ENCODE peak calls at places on chromosomes 16 and 17, in four cellular contexts. One of them, this sample, is unnamed.

GRCh38 chr17:36928450-36929125 is 8.7 kb upstream of the LHX1 start:
- DNase-seq in HCT116: no peak
- DNase-seq in H1: no peak
- DNase-seq in HepG2: no peak
- DNase-seq in this sample: no peak

GRCh38 chr16:11102523-11102898 is 153.5 kb downstream of the SOCS1 start:
- DNase-seq in HepG2: no peak
- DNase-seq in H1: no peak
- DNase-seq in HCT116: no peak
- DNase-seq in this sample: no peak

GRCh38 chr16:75206749-75207451 is at the start of gene CTRB2:
- DNase-seq in HepG2: no peak
- DNase-seq in HCT116: no peak
- DNase-seq in H1: no peak
- DNase-seq in this sample: no peak

GRCh38 chr17:72445055-72445991 is 324.5 kb downstream of the SOX9 start:
- DNase-seq in H1: no peak
- DNase-seq in HCT116: no peak
- DNase-seq in HepG2: peak; percentile 84
- DNase-seq in this sample: no peak

GRCh38 chr16:8855051-8855786 is 13.6 kb downstream of the CARHSP1 start:
- DNase-seq in HCT116: no peak
- DNase-seq in HepG2: no peak
- DNase-seq in H1: peak; percentile 61
- DNase-seq in this sample: no peak

GRCh38 chr16:67865318-67865717 is 7.5 kb upstream of the EDC4 start:
- DNase-seq in HepG2: peak; percentile 68
- DNase-seq in HCT116: no peak
- DNase-seq in H1: no peak
- DNase-seq in this sample: no peak

GRCh38 chr17:37713028-37713431 is 31.8 kb downstream of the HNF1B start:
- DNase-seq in HepG2: peak; percentile 67
- DNase-seq in H1: no peak
- DNase-seq in HCT116: no peak
- DNase-seq in this sample: no peak

GRCh38 chr17:77846531-77847085 is 111.9 kb upstream of the TNRC6C start:
- DNase-seq in HepG2: no peak
- DNase-seq in H1: no peak
- DNase-seq in HCT116: no peak
- DNase-seq in this sample: no peak

GRCh38 chr16:64826374-64826773 is 295.5 kb downstream of the CDH11 start:
- DNase-seq in HCT116: no peak
- DNase-seq in HepG2: no peak
- DNase-seq in H1: no peak
- DNase-seq in this sample: no peak

GRCh38 chr17:80219777-80220708 is at the start of the genes SGSH and SLC26A11:
- DNase-seq in HepG2: peak; percentile 59
- DNase-seq in HCT116: peak; percentile 13
- DNase-seq in H1: peak; percentile 92
- DNase-seq in this sample: no peak

GRCh38 chr16:87333101-87333500 is 15.9 kb upstream of the C16orf95 start:
- DNase-seq in HepG2: no peak
- DNase-seq in H1: no peak
- DNase-seq in HCT116: no peak
- DNase-seq in this sample: no peak
- TF ChIP-seq JUND in HepG2: no peak
- TF ChIP-seq JUND in H1: no peak
- TF ChIP-seq JUND in HCT116: no peak
- TF ChIP-seq JUND in this sample: no peak

DNA sequence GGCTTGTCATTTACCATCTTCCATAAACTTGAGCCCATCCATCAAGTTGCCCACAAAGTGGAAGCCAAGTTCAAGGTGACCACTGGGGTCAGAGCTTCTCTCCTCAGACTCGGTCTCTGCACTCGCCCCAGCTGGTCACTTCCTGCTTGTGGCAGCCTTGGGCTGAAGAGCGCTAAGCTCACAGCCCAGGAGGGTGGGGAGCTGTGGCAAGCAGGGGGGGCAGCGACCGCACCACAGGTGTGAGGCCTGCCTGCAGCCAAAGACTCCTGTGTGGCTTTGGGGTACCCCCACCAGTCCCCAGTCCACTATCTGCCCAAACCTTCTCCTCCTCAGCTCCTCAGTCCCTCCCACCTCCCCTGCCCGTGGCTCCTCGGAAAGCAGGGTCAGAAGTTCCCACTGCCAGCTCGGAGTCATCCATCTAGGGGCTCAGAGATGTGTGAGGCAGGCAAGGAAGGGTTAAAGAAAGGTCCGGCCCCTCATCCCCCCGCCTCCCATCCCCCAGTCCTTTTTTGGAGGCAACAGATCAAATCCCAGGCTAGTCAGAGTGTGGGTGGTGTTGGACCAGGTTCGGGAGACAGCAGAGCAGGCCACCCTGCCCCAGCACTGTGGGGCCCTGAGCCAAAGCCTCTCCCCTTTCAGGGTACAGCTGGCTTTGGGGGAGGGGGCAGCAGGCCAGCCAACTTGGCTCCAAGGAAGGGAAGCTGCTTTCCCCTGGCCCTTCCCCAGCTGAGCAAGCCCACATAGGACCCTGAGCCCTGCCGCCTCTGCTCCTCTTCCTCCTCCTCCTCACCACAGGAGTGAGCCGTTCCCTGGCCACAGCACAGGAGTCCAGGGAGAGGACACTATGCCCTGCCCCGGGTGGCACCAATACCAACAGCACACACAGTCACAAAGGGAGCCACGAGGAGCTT is 3.2 kb downstream of the CSF3 start:
- DNase-seq in H1: peak; percentile 76
- DNase-seq in HepG2: no peak
- DNase-seq in HCT116: no peak
- DNase-seq in this sample: no peak
- TF ChIP-seq POLR2A in H1: no peak
- TF ChIP-seq POLR2A in HepG2: no peak
- TF ChIP-seq POLR2A in HCT116: no peak
- TF ChIP-seq POLR2A in this sample: no peak

GRCh38 chr17:15920758-15921239 is 24.1 kb upstream of the ADORA2B start:
- DNase-seq in HepG2: peak; percentile 77
- DNase-seq in HCT116: peak; percentile 60
- DNase-seq in H1: no peak
- DNase-seq in this sample: no peak
- TF ChIP-seq JUND in HepG2: peak; percentile 89
- TF ChIP-seq JUND in HCT116: peak; percentile 83
- TF ChIP-seq JUND in H1: peak; percentile 68
- TF ChIP-seq JUND in this sample: no peak

GRCh38 chr17:21165922-21166598 is 39.3 kb downstream of the DHRS7B start:
- DNase-seq in H1: no peak
- DNase-seq in HCT116: no peak
- DNase-seq in HepG2: no peak
- DNase-seq in this sample: no peak
- TF ChIP-seq POLR2A in H1: no peak
- TF ChIP-seq POLR2A in HCT116: no peak
- TF ChIP-seq POLR2A in HepG2: no peak
- TF ChIP-seq POLR2A in this sample: no peak

DNA sequence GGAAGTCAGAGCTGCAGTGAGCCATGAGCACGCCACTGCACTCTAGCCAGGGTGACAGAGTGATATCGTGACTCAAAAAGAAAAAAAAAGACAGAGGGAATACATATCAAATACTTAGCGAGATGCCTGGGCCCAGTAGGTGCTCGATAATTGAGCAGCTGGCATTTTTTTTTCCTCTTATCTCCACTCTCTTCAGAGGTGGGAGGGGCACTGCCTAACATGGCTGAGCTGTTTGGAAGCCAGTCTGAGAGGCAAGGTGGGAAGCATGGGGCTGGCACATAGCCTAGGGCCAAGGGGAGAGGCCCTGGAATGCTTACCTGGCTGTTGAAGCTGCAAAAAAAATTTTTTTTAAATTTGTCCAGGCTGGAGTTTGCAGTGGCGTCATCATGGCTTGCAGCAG is 38.4 kb downstream of the HIC1 start:
- DNase-seq in H1: no peak
- DNase-seq in HCT116: no peak
- DNase-seq in HepG2: no peak
- DNase-seq in this sample: no peak
- TF ChIP-seq JUND in H1: no peak
- TF ChIP-seq JUND in HCT116: no peak
- TF ChIP-seq JUND in HepG2: no peak
- TF ChIP-seq JUND in this sample: no peak

GRCh38 chr17:38799501-38800236 is at the start of gene PIP4K2B:
- DNase-seq in H1: peak; percentile 96
- DNase-seq in HCT116: peak; percentile 97
- DNase-seq in HepG2: peak; percentile 98
- DNase-seq in this sample: peak; percentile 91
- TF ChIP-seq POLR2A in H1: peak; percentile 83
- TF ChIP-seq POLR2A in HCT116: peak; percentile 65
- TF ChIP-seq POLR2A in HepG2: no peak
- TF ChIP-seq POLR2A in this sample: peak; percentile 88

This sample was measured in GM12878.